ENCODE peak calls at places on chromosomes 5 and 9, in ten cellular contexts. X is brain microvascular endothelial cell, I is mesenchymal stem cell, B is upper lobe of right lung, S is substantia nigra, R is ascending aorta, T is prostate gland, H is RWPE1, C is IMR-90, Q is AG04450. D is an unnamed sample.

GRCh38 chr9:69601698-69602097 is 70.5 kb downstream of the APBA1 start:
- DNase-seq in X (no peak), I (no peak), B (no peak), S (no peak), R (no peak), T (no peak), H (no peak), C (no peak), Q (no peak), D (no peak)

GRCh38 chr5:133460172-133460758 is 152.1 kb downstream of the FSTL4 start:
- DNase-seq in X (no peak), I (no peak), B (no peak), S (no peak), R (no peak), T (no peak), H (peak), C (no peak), Q (no peak), D (no peak)

GRCh38 chr5:137843676-137844284 is 23.9 kb upstream of the MYOT start:
- DNase-seq in X (no peak), I (no peak), B (no peak), S (no peak), R (no peak), T (no peak), H (no peak), C (no peak), Q (no peak), D (no peak)

GRCh38 chr9:1759009-1759408 is 256.1 kb upstream of the SMARCA2 start:
- DNase-seq in X (no peak), I (no peak), B (no peak), S (no peak), R (no peak), T (no peak), H (no peak), C (no peak), Q (no peak), D (no peak)

GRCh38 chr5:166165600-166165999 is 2125.8 kb upstream of the WWC1 start:
- DNase-seq in X (no peak), I (peak), B (no peak), S (no peak), R (no peak), T (no peak), H (peak), C (no peak), Q (no peak), D (no peak)

GRCh38 chr9:111474385-111474784 is 9.8 kb downstream of the ECPAS start:
- DNase-seq in X (no peak), I (no peak), B (no peak), S (no peak), R (no peak), T (no peak), H (no peak), C (no peak), Q (no peak), D (no peak)

GRCh38 chr5:150763023-150763793 is 4.4 kb upstream of the DCTN4 start:
- DNase-seq in X (peak), I (peak), B (no peak), S (no peak), R (peak), T (peak), H (peak), C (peak), Q (no peak), D (no peak)

GRCh38 chr9:112866662-112867274 is 23.9 kb downstream of the SLC46A2 start:
- DNase-seq in X (no peak), I (peak), B (no peak), S (no peak), R (no peak), T (no peak), H (peak), C (peak), Q (no peak), D (no peak)

GRCh38 chr5:82365744-82366228 is 87.6 kb upstream of the RPS23 start:
- DNase-seq in X (peak), I (peak), B (no peak), S (no peak), R (no peak), T (no peak), H (peak), C (peak), Q (no peak), D (no peak)

GRCh38 chr9:14846871-14847311 is 63.3 kb downstream of the FREM1 start:
- DNase-seq in X (peak), I (peak), B (peak), S (no peak), R (peak), T (peak), H (peak), C (peak), Q (no peak), D (no peak)

GRCh38 chr9:89686134-89686533 is 81.3 kb downstream of the GADD45G start:
- DNase-seq in X (no peak), I (no peak), B (no peak), S (no peak), R (no peak), T (peak), H (peak), C (no peak), Q (no peak), D (no peak)

GRCh38 chr9:26947736-26948135 is 694 bp upstream of the PLAA start:
- DNase-seq in X (no peak), I (no peak), B (no peak), S (no peak), R (no peak), T (no peak), H (no peak), C (no peak), Q (no peak), D (no peak)

GRCh38 chr9:91915524-91916266 is 34.3 kb downstream of the ROR2 start:
- DNase-seq in X (no peak), I (no peak), B (no peak), S (no peak), R (no peak), T (no peak), H (no peak), C (no peak), Q (no peak), D (no peak)

GRCh38 chr9:21919377-21920362 is 74.5 kb downstream of the CDKN2A start:
- DNase-seq in X (peak), I (peak), B (no peak), S (no peak), R (no peak), T (no peak), H (peak), C (peak), Q (peak), D (no peak)

GRCh38 chr9:124218438-124219289 is 39.1 kb upstream of the NEK6 start:
- DNase-seq in X (peak), I (peak), B (peak), S (peak), R (peak), T (no peak), H (peak), C (peak), Q (no peak), D (no peak)

GRCh38 chr5:135309391-135310327 is 89.4 kb downstream of the MACROH2A1 start:
- DNase-seq in X (no peak), I (peak), B (no peak), S (no peak), R (peak), T (peak), H (no peak), C (no peak), Q (no peak), D (no peak)

GRCh38 chr5:102792705-102793104 is 37.6 kb downstream of the PAM start:
- DNase-seq in X (peak), I (no peak), B (no peak), S (no peak), R (no peak), T (no peak), H (no peak), C (no peak), Q (no peak), D (no peak)

DNA sequence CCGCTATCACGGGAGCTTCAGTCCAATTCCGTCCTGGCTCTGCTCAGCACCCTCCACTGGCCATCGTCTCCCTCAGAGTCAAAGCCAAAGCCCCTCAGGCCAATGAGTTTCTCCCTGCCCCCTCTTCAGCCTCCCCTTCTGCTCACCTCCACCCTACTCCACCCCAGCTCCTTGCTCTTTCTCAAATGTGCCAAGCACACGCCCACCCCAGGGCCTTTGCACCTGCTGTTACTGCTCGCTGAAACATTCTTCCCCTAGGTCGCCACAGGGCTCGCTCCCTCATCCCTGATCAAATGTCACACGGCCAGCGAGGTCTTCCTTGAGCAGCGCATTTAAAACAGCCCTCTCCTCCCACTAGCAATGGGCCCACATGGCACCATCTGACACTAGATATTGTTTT is 6.3 kb upstream of the ENG start:
- DNase-seq in X (no peak), I (no peak), B (no peak), S (no peak), R (no peak), T (no peak), H (no peak), C (no peak), Q (no peak), D (no peak)
- H3K27ac ChIP-seq in X (no peak), I (no peak), B (no peak), S (no peak), R (peak), T (no peak), H (no peak), C (no peak), Q (no peak), D (no peak)

GRCh38 chr5:73792687-73793320 is 166.8 kb downstream of the ARHGEF28 start:
- DNase-seq in X (peak), I (peak), B (peak), S (peak), R (peak), T (peak), H (peak), C (peak), Q (no peak), D (no peak)

GRCh38 chr5:73793911-73794310 is 167.9 kb downstream of the ARHGEF28 start:
- DNase-seq in X (peak), I (no peak), B (no peak), S (no peak), R (no peak), T (no peak), H (no peak), C (peak), Q (no peak), D (no peak)

GRCh38 chr5:73796164-73797141 is 170.5 kb downstream of the ARHGEF28 start:
- DNase-seq in X (peak), I (peak), B (peak), S (no peak), R (no peak), T (no peak), H (peak), C (peak), Q (peak), D (no peak)

GRCh38 chr5:73799401-73799972 is 173.5 kb downstream of the ARHGEF28 start:
- DNase-seq in X (no peak), I (no peak), B (no peak), S (no peak), R (no peak), T (no peak), H (no peak), C (no peak), Q (no peak), D (no peak)

GRCh38 chr5:73797142-73797530 is 171.1 kb downstream of the ARHGEF28 start:
- DNase-seq in X (peak), I (no peak), B (no peak), S (no peak), R (no peak), T (no peak), H (no peak), C (peak), Q (no peak), D (no peak)
- H3K27ac ChIP-seq in X (peak), I (peak), B (peak), S (no peak), R (no peak), T (no peak), H (no peak), C (peak), Q (peak), D (no peak)

GRCh38 chr5:146001544-146002185 is 65.3 kb downstream of the SH3RF2 start:
- DNase-seq in X (no peak), I (no peak), B (no peak), S (no peak), R (no peak), T (no peak), H (no peak), C (no peak), Q (no peak), D (no peak)
- H3K27ac ChIP-seq in X (no peak), I (no peak), B (no peak), S (no peak), R (no peak), T (no peak), H (no peak), C (no peak), Q (no peak), D (no peak)

GRCh38 chr9:130842547-130842946 is 7.5 kb downstream of the ABL1 start:
- DNase-seq in X (no peak), I (no peak), B (no peak), S (no peak), R (no peak), T (no peak), H (no peak), C (no peak), Q (no peak), D (no peak)
- H3K27ac ChIP-seq in X (no peak), I (peak), B (no peak), S (peak), R (peak), T (peak), H (peak), C (no peak), Q (no peak), D (peak)

DNA sequence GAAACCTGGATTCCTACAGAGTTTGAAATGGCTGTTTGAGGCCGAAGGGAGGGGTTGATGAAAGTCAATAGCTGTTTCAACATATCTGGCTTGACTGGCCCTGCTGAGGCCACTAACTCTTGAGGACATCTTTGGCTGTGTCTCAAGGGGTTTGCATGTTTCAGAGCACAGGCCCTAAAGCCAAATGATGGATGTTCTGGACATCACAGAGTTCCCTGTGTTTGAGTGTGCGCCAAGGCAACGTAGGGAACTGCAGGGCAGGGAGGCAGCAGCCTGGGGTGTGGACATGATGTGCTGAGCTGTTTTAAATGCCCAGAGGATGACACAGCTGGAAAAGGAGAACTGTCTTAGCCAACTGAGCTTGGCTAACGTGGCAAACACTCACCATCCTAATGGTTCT is 89.6 kb downstream of the RAPGEF1 start:
- DNase-seq in X (no peak), I (peak), B (no peak), S (no peak), R (peak), T (no peak), H (peak), C (peak), Q (no peak), D (no peak)
- H3K27ac ChIP-seq in X (no peak), I (no peak), B (peak), S (no peak), R (peak), T (no peak), H (peak), C (no peak), Q (no peak), D (peak)

GRCh38 chr9:81490605-81491331 is 198.6 kb downstream of the TLE1 start:
- DNase-seq in X (peak), I (peak), B (no peak), S (no peak), R (peak), T (no peak), H (peak), C (peak), Q (no peak), D (no peak)
- H3K27ac ChIP-seq in X (no peak), I (peak), B (no peak), S (no peak), R (peak), T (no peak), H (no peak), C (no peak), Q (no peak), D (no peak)

GRCh38 chr9:135176284-135176683 is 88.8 kb downstream of the OLFM1 start:
- DNase-seq in X (no peak), I (no peak), B (no peak), S (no peak), R (no peak), T (no peak), H (no peak), C (no peak), Q (no peak), D (no peak)

GRCh38 chr9:135174981-135175380 is 87.5 kb downstream of the OLFM1 start:
- DNase-seq in X (no peak), I (no peak), B (no peak), S (no peak), R (no peak), T (no peak), H (no peak), C (no peak), Q (no peak), D (no peak)

GRCh38 chr9:135170535-135170934 is 83.1 kb downstream of the OLFM1 start:
- DNase-seq in X (no peak), I (no peak), B (no peak), S (no peak), R (no peak), T (no peak), H (no peak), C (no peak), Q (no peak), D (no peak)

GRCh38 chr9:135173066-135173465 is 85.6 kb downstream of the OLFM1 start:
- DNase-seq in X (no peak), I (no peak), B (no peak), S (no peak), R (no peak), T (no peak), H (no peak), C (no peak), Q (no peak), D (no peak)

GRCh38 chr9:135174269-135174668 is 86.8 kb downstream of the OLFM1 start:
- DNase-seq in X (no peak), I (no peak), B (no peak), S (no peak), R (no peak), T (no peak), H (no peak), C (no peak), Q (no peak), D (no peak)
- H3K27ac ChIP-seq in X (no peak), I (no peak), B (no peak), S (no peak), R (no peak), T (no peak), H (no peak), C (no peak), Q (no peak), D (no peak)

DNA sequence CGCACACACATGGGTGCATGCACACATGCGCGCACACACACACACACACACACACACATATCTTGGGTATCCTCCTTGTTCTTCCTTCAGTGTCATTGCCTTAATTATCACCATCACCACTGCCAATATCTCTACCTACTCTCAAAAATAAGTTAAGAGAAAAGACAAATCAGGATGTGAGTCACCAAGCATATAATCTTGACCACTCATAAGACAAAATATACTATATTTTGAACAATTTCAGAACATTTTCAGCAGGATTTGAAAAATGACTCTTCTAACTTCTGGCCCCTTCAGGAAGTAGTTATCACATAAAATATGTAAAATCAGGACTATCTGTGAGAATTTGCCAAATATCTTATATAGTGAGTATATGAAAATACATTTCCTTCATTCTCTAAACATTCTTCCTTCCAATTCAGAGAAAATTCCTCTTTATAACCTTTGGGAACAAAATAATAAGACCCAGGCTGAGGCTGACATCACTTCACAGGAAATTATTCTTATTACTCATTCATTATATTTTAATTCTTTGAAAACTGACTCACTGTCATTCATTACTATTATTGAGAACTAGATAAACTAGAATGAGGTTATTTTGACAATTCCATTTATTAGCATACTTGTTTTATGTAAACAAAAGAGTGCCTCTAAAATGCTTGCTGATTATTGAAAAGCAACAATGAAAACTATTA is 772.0 kb upstream of the ACO1 start:
- DNase-seq in X (peak), I (no peak), B (no peak), S (no peak), R (no peak), T (no peak), H (no peak), C (no peak), Q (no peak), D (no peak)
- H3K27ac ChIP-seq in X (peak), I (no peak), B (no peak), S (no peak), R (no peak), T (no peak), H (no peak), C (no peak), Q (no peak), D (no peak)

GRCh38 chr5:23631283-23632045 is 124.1 kb downstream of the PRDM9 start:
- DNase-seq in X (peak), I (peak), B (no peak), S (no peak), R (no peak), T (no peak), H (peak), C (peak), Q (no peak), D (no peak)
- H3K27ac ChIP-seq in X (no peak), I (no peak), B (no peak), S (no peak), R (no peak), T (no peak), H (peak), C (no peak), Q (no peak), D (no peak)